ENCODE peak calls at places on chromosome X, in eight cellular contexts. Z is iPS-NIHi11; J is stimulated activated CD4-positive, alpha-beta T cell treated with anti-CD3 and anti-CD28 coated beads, Interleukin-15, amount 100 ng/mL, for 1 hour; P is IMR-90; L is NCI-H345; O is adipocyte; K is KG1; M is kidney tubule cell. N is an unnamed sample.

GRCh38 chrX:54076903-54077302 is 32.6 kb upstream of the PHF8 start:
- DNase-seq in Z (no peak), J (no peak), P (peak; percentile 60), L (no peak), O (peak; percentile 65), K (no peak), M (peak; percentile 28), N (no peak)

GRCh38 chrX:1336331-1337143 is at the start of gene IL3RA:
- DNase-seq in Z (no peak), J (no peak), P (no peak), L (no peak), O (peak; percentile 55), K (peak; percentile 80), M (no peak), N (peak; percentile 67)

GRCh38 chrX:97616883-97617510 is 733.3 kb downstream of the RPA4 start:
- DNase-seq in Z (no peak), J (no peak), P (peak; percentile 74), L (no peak), O (peak; percentile 35), K (no peak), M (peak; percentile 81), N (no peak)

GRCh38 chrX:110135618-110136017 is 132.7 kb downstream of the TMEM164 start:
- DNase-seq in Z (no peak), J (no peak), P (peak; percentile 5), L (no peak), O (no peak), K (no peak), M (no peak), N (no peak)

GRCh38 chrX:49912086-49912485 is 10.3 kb upstream of the CLCN5 start:
- DNase-seq in Z (no peak), J (no peak), P (no peak), L (no peak), O (no peak), K (no peak), M (no peak), N (no peak)

GRCh38 chrX:140163376-140164159 is 198.2 kb upstream of the CXorf66 start:
- DNase-seq in Z (no peak), J (no peak), P (peak; percentile 3), L (no peak), O (no peak), K (no peak), M (no peak), N (no peak)

GRCh38 chrX:102858826-102859627 is 78.0 kb upstream of the RAB40AL start:
- DNase-seq in Z (no peak), J (no peak), P (no peak), L (peak; percentile 1), O (no peak), K (no peak), M (no peak), N (no peak)

GRCh38 chrX:131187234-131187633 is 101.9 kb downstream of the IGSF1 start:
- DNase-seq in Z (no peak), J (no peak), P (no peak), L (no peak), O (no peak), K (no peak), M (no peak), N (no peak)

GRCh38 chrX:40152706-40153334 is 55.1 kb upstream of the BCOR start:
- DNase-seq in Z (no peak), J (no peak), P (no peak), L (peak; percentile 27), O (peak; percentile 58), K (no peak), M (peak; percentile 60), N (peak; percentile 21)

GRCh38 chrX:67563469-67564448 is 19.9 kb downstream of the AR start:
- DNase-seq in Z (no peak), J (no peak), P (peak; percentile 52), L (no peak), O (no peak), K (no peak), M (peak; percentile 75), N (no peak)

GRCh38 chrX:147899715-147900114 is 12.0 kb upstream of the FMR1 start:
- DNase-seq in Z (no peak), J (no peak), P (no peak), L (peak; percentile 21), O (no peak), K (no peak), M (no peak), N (no peak)

GRCh38 chrX:3262906-3263305 is 83.5 kb downstream of the MXRA5 start:
- DNase-seq in Z (no peak), J (no peak), P (peak; percentile 90), L (no peak), O (peak; percentile 88), K (no peak), M (peak; percentile 87), N (no peak)

GRCh38 chrX:119757979-119758681 is at the start of gene SOWAHD:
- DNase-seq in Z (peak; percentile 58), J (no peak), P (no peak), L (peak; percentile 25), O (peak; percentile 66), K (no peak), M (peak; percentile 24), N (no peak)

GRCh38 chrX:71923516-71923915 is 12.9 kb downstream of the NHSL2 start:
- DNase-seq in Z (no peak), J (no peak), P (no peak), L (no peak), O (peak; percentile 33), K (no peak), M (peak; percentile 35), N (no peak)

GRCh38 chrX:51406688-51407519 is 74.3 kb downstream of the NUDT10 start:
- DNase-seq in Z (no peak), J (no peak), P (no peak), L (no peak), O (no peak), K (no peak), M (no peak), N (no peak)

GRCh38 chrX:13014111-13015094 is 30.0 kb downstream of the FAM9C start:
- DNase-seq in Z (no peak), J (no peak), P (no peak), L (no peak), O (peak; percentile 24), K (no peak), M (peak; percentile 11), N (no peak)

GRCh38 chrX:49072712-49073095 is 1.1 kb downstream of the PRAF2 start:
- DNase-seq in Z (no peak), J (no peak), P (no peak), L (no peak), O (peak; percentile 30), K (no peak), M (no peak), N (no peak)

GRCh38 chrX:130715299-130715698 is 187.7 kb downstream of the ENOX2 start:
- DNase-seq in Z (no peak), J (no peak), P (peak; percentile 22), L (no peak), O (peak; percentile 24), K (no peak), M (peak; percentile 3), N (no peak)

GRCh38 chrX:129957241-129958099 is 25.0 kb upstream of the BCORL1 start:
- DNase-seq in Z (peak; percentile 75), J (no peak), P (peak; percentile 16), L (peak; percentile 56), O (peak; percentile 45), K (peak; percentile 2), M (peak; percentile 56), N (peak; percentile 85)

GRCh38 chrX:154458954-154459829 is 1.1 kb downstream of the PLXNA3 start:
- DNase-seq in Z (no peak), J (no peak), P (no peak), L (peak; percentile 55), O (peak; percentile 56), K (no peak), M (peak; percentile 38), N (no peak)

GRCh38 chrX:72395252-72395651 is 89.5 kb upstream of the CITED1 start:
- DNase-seq in Z (no peak), J (no peak), P (no peak), L (no peak), O (peak; percentile 6), K (no peak), M (no peak), N (no peak)

GRCh38 chrX:17627026-17627425 is 110.3 kb upstream of the SCML1 start:
- DNase-seq in Z (no peak), J (no peak), P (no peak), L (no peak), O (no peak), K (no peak), M (no peak), N (no peak)

GRCh38 chrX:18652636-18653035 is 19.3 kb downstream of the RS1 start:
- DNase-seq in Z (no peak), J (no peak), P (no peak), L (no peak), O (no peak), K (no peak), M (no peak), N (no peak)

GRCh38 chrX:117973175-117974075 is 143.2 kb downstream of the KLHL13 start:
- DNase-seq in Z (peak; percentile 23), J (no peak), P (no peak), L (peak; percentile 25), O (peak; percentile 20), K (no peak), M (peak; percentile 26), N (no peak)

GRCh38 chrX:107894038-107894437 is 68.4 kb downstream of the MID2 start:
- DNase-seq in Z (peak; percentile 42), J (no peak), P (peak; percentile 42), L (peak; percentile 44), O (peak; percentile 66), K (no peak), M (peak; percentile 72), N (no peak)

GRCh38 chrX:129984196-129984962 is 1.9 kb downstream of the BCORL1 start:
- DNase-seq in Z (peak; percentile 56), J (no peak), P (no peak), L (peak; percentile 32), O (peak; percentile 45), K (no peak), M (peak; percentile 26), N (no peak)

GRCh38 chrX:150361777-150362351 is 1.3 kb upstream of the MAMLD1 start:
- DNase-seq in Z (peak; percentile 10), J (no peak), P (peak; percentile 29), L (no peak), O (peak; percentile 41), K (peak; percentile 0), M (peak; percentile 50), N (no peak)

GRCh38 chrX:16082470-16083085 is 40.8 kb upstream of the GRPR start:
- DNase-seq in Z (no peak), J (no peak), P (no peak), L (no peak), O (no peak), K (no peak), M (no peak), N (no peak)

GRCh38 chrX:12446342-12447075 is 308.2 kb downstream of the FRMPD4 start:
- DNase-seq in Z (no peak), J (no peak), P (peak; percentile 55), L (no peak), O (no peak), K (no peak), M (peak; percentile 28), N (no peak)

N was measured in GDM1.